ENCODE peak calls at places on chromosomes 11 and 22, in four cellular contexts. I is Caco-2; R is CD4-positive, CD25-positive, alpha-beta regulatory T cell; W is H1. D is an unnamed sample. For H3K9me3 and H3K4me1, the result is how much of the 10 kb centered on the place peaks cover.

GRCh38 chr22:30425616-30426394 is at the start of gene MTFP1:
- DNase-seq in I (peak), R (no peak), W (no peak), D (peak)

GRCh38 chr11:75777461-75778110 is 9.0 kb downstream of the DGAT2 start:
- DNase-seq in I (no peak), R (no peak), W (no peak), D (no peak)

GRCh38 chr11:119671048-119671447 is 58.0 kb downstream of the NECTIN1 start:
- DNase-seq in I (no peak), R (no peak), W (no peak), D (no peak)

GRCh38 chr22:30201970-30202369 is 44.6 kb downstream of the LIF start:
- DNase-seq in I (no peak), R (no peak), W (no peak), D (no peak)

GRCh38 chr22:25935266-25936058 is 193.5 kb downstream of the MYO18B start:
- DNase-seq in I (no peak), R (no peak), W (no peak), D (no peak)

GRCh38 chr11:87022254-87022653 is 15.5 kb upstream of the TMEM135 start:
- DNase-seq in I (no peak), R (no peak), W (no peak), D (no peak)

GRCh38 chr11:118152552-118153471 is at the start of gene SCN4B:
- DNase-seq in I (peak), R (no peak), W (no peak), D (peak)

GRCh38 chr22:31789803-31790202 is 36.0 kb downstream of the DEPDC5 start:
- DNase-seq in I (no peak), R (no peak), W (no peak), D (no peak)

GRCh38 chr11:77091146-77091940 is 11.3 kb upstream of the OMP start:
- DNase-seq in I (peak), R (peak), W (peak), D (peak)

GRCh38 chr22:25747245-25747944 is 5.4 kb downstream of the MYO18B start:
- DNase-seq in I (no peak), R (no peak), W (no peak), D (no peak)

GRCh38 chr22:50569896-50570535 is 7.3 kb upstream of the SYCE3 start:
- DNase-seq in I (no peak), R (no peak), W (no peak), D (no peak)

GRCh38 chr11:111765320-111765983 is 737 bp downstream of the PPP2R1B start:
- DNase-seq in I (no peak), R (peak), W (peak), D (peak)

GRCh38 chr11:66289548-66290331 is 797 bp upstream of the YIF1A start:
- DNase-seq in I (peak), R (no peak), W (no peak), D (peak)

GRCh38 chr11:61750631-61751273 is 1.7 kb upstream of the MYRF start:
- DNase-seq in I (no peak), R (no peak), W (no peak), D (no peak)

GRCh38 chr11:35500744-35501143 is 24.7 kb downstream of the PAMR1 start:
- DNase-seq in I (no peak), R (no peak), W (no peak), D (no peak)

GRCh38 chr11:113272927-113273615 is 41.3 kb upstream of the TTC12 start:
- DNase-seq in I (no peak), R (no peak), W (no peak), D (no peak)

GRCh38 chr11:96863520-96863919 is 473.7 kb downstream of the JRKL start:
- DNase-seq in I (no peak), R (no peak), W (no peak), D (no peak)

GRCh38 chr11:35173011-35173511 is 34.1 kb downstream of the CD44 start:
- DNase-seq in I (peak), R (no peak), W (no peak), D (no peak)

GRCh38 chr11:2383823-2384722 is 7.0 kb downstream of the CD81 start:
- DNase-seq in I (no peak), R (no peak), W (no peak), D (no peak)

GRCh38 chr11:30468881-30469280 is 117.3 kb downstream of the MPPED2 start:
- DNase-seq in I (no peak), R (no peak), W (no peak), D (no peak)

GRCh38 chr22:21866821-21867527 is 471 bp downstream of the MAPK1 start:
- DNase-seq in I (no peak), R (peak), W (no peak), D (no peak)

GRCh38 chr11:47005441-47005840 is 68.9 kb downstream of the CSTPP1 start:
- DNase-seq in I (no peak), R (no peak), W (no peak), D (no peak)

GRCh38 chr11:109547356-109548027 is 125.5 kb downstream of the C11orf87 start:
- DNase-seq in I (peak), R (no peak), W (no peak), D (no peak)

GRCh38 chr11:19259487-19260345 is 19.0 kb upstream of the E2F8 start:
- DNase-seq in I (peak), R (peak), W (no peak), D (peak)

GRCh38 chr11:105829084-105829483 is 193.0 kb downstream of the MSANTD4 start:
- DNase-seq in I (no peak), R (no peak), W (no peak), D (no peak)

DNA sequence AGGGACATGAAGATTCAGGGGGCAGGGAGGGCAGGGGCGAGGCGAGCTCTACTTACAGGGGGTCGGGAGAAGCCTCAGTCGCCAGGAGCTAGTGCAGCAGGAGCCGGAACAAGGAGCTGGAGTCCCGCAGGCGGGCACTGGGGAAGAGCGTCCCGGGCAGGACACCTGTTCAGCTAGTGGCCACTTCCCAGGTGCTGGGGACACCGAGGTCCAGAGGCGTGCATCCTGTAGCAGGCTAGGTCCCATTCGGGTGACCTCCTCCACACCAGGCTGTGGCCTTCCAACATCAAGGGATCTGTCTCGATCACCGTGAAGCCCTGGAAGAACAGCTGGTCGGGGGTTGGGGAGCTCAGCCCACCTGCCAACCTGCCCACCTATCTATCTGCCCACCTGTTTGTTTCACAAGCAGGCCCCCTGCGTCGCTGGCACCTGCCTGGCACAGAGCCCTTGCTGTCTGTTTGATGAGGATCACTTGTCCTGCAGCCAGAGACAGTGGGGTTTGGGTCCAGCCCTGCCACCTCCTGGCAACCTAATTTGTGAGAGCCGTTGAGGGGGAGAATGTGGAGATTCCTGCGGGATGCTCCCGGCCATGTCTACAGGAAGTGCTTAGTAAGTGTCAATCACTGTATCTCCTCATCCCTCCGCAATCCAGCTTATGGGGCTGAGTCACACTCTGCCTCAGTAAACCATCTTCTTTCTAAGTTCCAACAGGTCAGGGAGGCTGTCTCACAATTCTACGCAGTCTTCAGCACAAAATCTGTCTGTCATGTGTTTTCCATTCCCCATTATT is 940.9 kb downstream of the BRD1 start:
- DNase-seq in I (no peak), R (no peak), W (no peak), D (no peak)
- H3K9me3 ChIP-seq in I (under half), R (under half), W (under half), D (under half)

GRCh38 chr11:9796276-9796675 is 132.4 kb downstream of the SWAP70 start:
- DNase-seq in I (no peak), R (no peak), W (no peak), D (no peak)
- H3K4me1 ChIP-seq in I (under half), R (under half), W (under half), D (under half)

DNA sequence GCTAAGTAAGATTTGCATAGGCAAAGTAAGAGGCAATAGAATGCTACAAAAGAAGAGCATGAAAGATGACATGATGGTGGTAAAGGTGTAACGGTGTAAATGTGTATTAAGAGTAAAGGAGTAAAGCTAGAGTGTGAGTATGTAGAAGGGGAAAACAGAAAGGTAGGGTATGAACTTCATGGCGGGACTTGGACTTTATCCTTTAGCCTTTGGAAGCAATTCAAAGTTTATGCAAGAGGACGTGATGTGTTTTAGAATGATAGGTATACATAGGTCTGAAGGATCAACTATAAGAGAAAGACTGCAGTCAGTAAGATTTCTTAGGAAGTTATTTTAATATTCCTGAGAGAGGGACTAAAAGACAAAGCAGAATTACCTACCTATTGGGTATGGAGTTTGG is 358.0 kb upstream of the FAT3 start:
- DNase-seq in I (no peak), R (no peak), W (no peak), D (no peak)
- H3K9me3 ChIP-seq in I (under half), R (under half), W (under half), D (under half)

GRCh38 chr11:89566972-89567371 is 75.8 kb upstream of the NOX4 start:
- DNase-seq in I (no peak), R (no peak), W (no peak), D (no peak)
- H3K4me1 ChIP-seq in I (under half), R (under half), W (under half), D (under half)